ENCODE peak calls at places on chromosome 3, in six cellular contexts. One of them, this sample, is unnamed.

GRCh38 chr3:13011369-13012227 is 61.6 kb downstream of the IQSEC1 start:
- DNase-seq in HCT116: no peak
- DNase-seq in neural progenitor cell: peak; percentile 49
- DNase-seq in tibial nerve: no peak
- DNase-seq in H7: peak; percentile 69
- DNase-seq in OCI-LY7: peak; percentile 91
- DNase-seq in this sample: peak; percentile 72

GRCh38 chr3:138230525-138230924 is 43.4 kb downstream of the ARMC8 start:
- DNase-seq in HCT116: no peak
- DNase-seq in tibial nerve: no peak
- DNase-seq in OCI-LY7: no peak
- DNase-seq in neural progenitor cell: no peak
- DNase-seq in H7: no peak
- DNase-seq in this sample: peak; percentile 25

GRCh38 chr3:17195192-17195611 is 310.4 kb downstream of the PLCL2 start:
- DNase-seq in HCT116: no peak
- DNase-seq in OCI-LY7: peak; percentile 97
- DNase-seq in tibial nerve: no peak
- DNase-seq in H7: no peak
- DNase-seq in neural progenitor cell: peak; percentile 43
- DNase-seq in this sample: peak; percentile 62

GRCh38 chr3:14203521-14204079 is 25.0 kb downstream of the LSM3 start:
- DNase-seq in H7: peak; percentile 75
- DNase-seq in HCT116: peak; percentile 40
- DNase-seq in neural progenitor cell: peak; percentile 75
- DNase-seq in OCI-LY7: peak; percentile 70
- DNase-seq in tibial nerve: peak; percentile 60
- DNase-seq in this sample: no peak

GRCh38 chr3:29557186-29557585 is 276.3 kb downstream of the RBMS3 start:
- DNase-seq in OCI-LY7: no peak
- DNase-seq in HCT116: no peak
- DNase-seq in tibial nerve: no peak
- DNase-seq in H7: no peak
- DNase-seq in neural progenitor cell: no peak
- DNase-seq in this sample: no peak

GRCh38 chr3:123723527-123724168 is 138.8 kb upstream of the HACD2 start:
- DNase-seq in neural progenitor cell: peak; percentile 88
- DNase-seq in OCI-LY7: peak; percentile 81
- DNase-seq in tibial nerve: peak; percentile 65
- DNase-seq in HCT116: peak; percentile 73
- DNase-seq in H7: peak; percentile 86
- DNase-seq in this sample: peak; percentile 18

GRCh38 chr3:56502738-56503137 is 34.5 kb upstream of the ERC2 start:
- DNase-seq in neural progenitor cell: no peak
- DNase-seq in HCT116: no peak
- DNase-seq in H7: no peak
- DNase-seq in tibial nerve: no peak
- DNase-seq in OCI-LY7: no peak
- DNase-seq in this sample: no peak

GRCh38 chr3:127304121-127304744 is 16.4 kb upstream of the PRR20G start:
- DNase-seq in OCI-LY7: peak; percentile 3
- DNase-seq in neural progenitor cell: peak; percentile 30
- DNase-seq in tibial nerve: no peak
- DNase-seq in HCT116: peak; percentile 92
- DNase-seq in H7: peak; percentile 61
- DNase-seq in this sample: no peak

GRCh38 chr3:116929534-116930222 is 220.1 kb downstream of the TUSC7 start:
- DNase-seq in HCT116: no peak
- DNase-seq in H7: no peak
- DNase-seq in OCI-LY7: no peak
- DNase-seq in neural progenitor cell: no peak
- DNase-seq in tibial nerve: no peak
- DNase-seq in this sample: no peak

GRCh38 chr3:38987456-38987855 is 64.3 kb downstream of the SCN11A start:
- DNase-seq in OCI-LY7: no peak
- DNase-seq in neural progenitor cell: no peak
- DNase-seq in H7: no peak
- DNase-seq in tibial nerve: no peak
- DNase-seq in HCT116: no peak
- DNase-seq in this sample: no peak

GRCh38 chr3:171351676-171352075 is 108.5 kb downstream of the TNIK start:
- DNase-seq in HCT116: peak; percentile 77
- DNase-seq in neural progenitor cell: no peak
- DNase-seq in tibial nerve: no peak
- DNase-seq in OCI-LY7: no peak
- DNase-seq in H7: no peak
- DNase-seq in this sample: no peak

GRCh38 chr3:30644615-30645014 is 38.2 kb downstream of the TGFBR2 start:
- DNase-seq in H7: no peak
- DNase-seq in neural progenitor cell: no peak
- DNase-seq in HCT116: no peak
- DNase-seq in OCI-LY7: peak; percentile 82
- DNase-seq in tibial nerve: peak; percentile 97
- DNase-seq in this sample: peak; percentile 43

GRCh38 chr3:30645077-30645476 is 38.7 kb downstream of the TGFBR2 start:
- DNase-seq in H7: no peak
- DNase-seq in OCI-LY7: no peak
- DNase-seq in HCT116: no peak
- DNase-seq in tibial nerve: no peak
- DNase-seq in neural progenitor cell: no peak
- DNase-seq in this sample: no peak

GRCh38 chr3:30646181-30646876 is 39.9 kb downstream of the TGFBR2 start:
- DNase-seq in HCT116: no peak
- DNase-seq in OCI-LY7: no peak
- DNase-seq in neural progenitor cell: no peak
- DNase-seq in tibial nerve: no peak
- DNase-seq in H7: no peak
- DNase-seq in this sample: no peak

GRCh38 chr3:30648670-30649357 is 42.4 kb downstream of the TGFBR2 start:
- DNase-seq in HCT116: no peak
- DNase-seq in tibial nerve: no peak
- DNase-seq in H7: no peak
- DNase-seq in OCI-LY7: peak; percentile 56
- DNase-seq in neural progenitor cell: no peak
- DNase-seq in this sample: no peak

DNA sequence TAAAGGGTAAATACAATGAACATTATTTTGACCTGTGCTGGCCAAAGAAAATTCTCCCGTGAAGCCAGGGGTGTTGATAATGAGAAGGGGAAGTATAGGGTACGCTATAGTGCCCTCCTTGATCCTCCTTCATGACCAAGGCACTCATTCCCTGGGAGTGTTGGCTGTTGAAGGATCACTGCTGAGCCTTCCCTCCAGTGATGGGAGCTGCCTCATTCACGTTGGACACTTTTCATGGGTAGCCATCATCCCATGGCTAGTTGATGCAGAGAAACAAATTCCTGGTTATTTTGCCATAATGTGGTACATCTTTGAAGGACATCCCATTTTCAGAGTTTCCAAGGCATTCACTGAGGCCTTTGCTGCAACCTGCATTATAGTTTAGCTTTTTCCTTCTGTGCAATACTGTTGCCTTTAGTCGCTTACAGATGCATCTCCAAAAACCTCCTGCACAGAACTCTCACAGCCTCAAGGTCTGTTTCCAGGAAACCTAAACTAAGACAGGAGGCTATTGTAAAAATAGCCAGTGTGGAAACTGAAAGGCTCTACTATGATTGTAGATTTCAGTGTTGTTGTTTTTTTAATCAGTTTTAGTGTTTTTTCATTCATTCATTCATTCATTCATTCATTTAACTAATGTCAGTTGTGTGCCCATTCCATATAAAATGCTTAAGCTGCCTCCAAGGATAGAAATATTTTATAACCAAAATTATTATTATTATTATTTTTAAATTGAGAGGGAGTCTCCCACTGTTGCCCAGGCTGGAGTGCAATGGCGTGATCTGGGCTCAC is 40.8 kb downstream of the TGFBR2 start:
- DNase-seq in H7: no peak
- DNase-seq in OCI-LY7: no peak
- DNase-seq in HCT116: no peak
- DNase-seq in neural progenitor cell: no peak
- DNase-seq in tibial nerve: no peak
- DNase-seq in this sample: no peak
- H3K36me3 ChIP-seq in H7: peaks cover 11% of the 10 kb centered on the region
- H3K36me3 ChIP-seq in OCI-LY7: peaks cover 63% of the 10 kb centered on the region
- H3K36me3 ChIP-seq in HCT116: peaks cover 70% of the 10 kb centered on the region
- H3K36me3 ChIP-seq in neural progenitor cell: no peaks in the 10 kb centered on the region
- H3K36me3 ChIP-seq in tibial nerve: no peaks in the 10 kb centered on the region
- H3K36me3 ChIP-seq in this sample: no peaks in the 10 kb centered on the region

GRCh38 chr3:137020315-137020714 is 62.5 kb downstream of the IL20RB start:
- DNase-seq in H7: peak; percentile 38
- DNase-seq in tibial nerve: no peak
- DNase-seq in HCT116: no peak
- DNase-seq in neural progenitor cell: peak; percentile 29
- DNase-seq in OCI-LY7: no peak
- DNase-seq in this sample: no peak

GRCh38 chr3:137026701-137027100 is 68.9 kb downstream of the IL20RB start:
- DNase-seq in neural progenitor cell: no peak
- DNase-seq in OCI-LY7: no peak
- DNase-seq in HCT116: no peak
- DNase-seq in H7: no peak
- DNase-seq in tibial nerve: no peak
- DNase-seq in this sample: no peak

GRCh38 chr3:137020888-137021287 is 63.1 kb downstream of the IL20RB start:
- DNase-seq in HCT116: no peak
- DNase-seq in OCI-LY7: no peak
- DNase-seq in H7: no peak
- DNase-seq in tibial nerve: no peak
- DNase-seq in neural progenitor cell: no peak
- DNase-seq in this sample: no peak

DNA sequence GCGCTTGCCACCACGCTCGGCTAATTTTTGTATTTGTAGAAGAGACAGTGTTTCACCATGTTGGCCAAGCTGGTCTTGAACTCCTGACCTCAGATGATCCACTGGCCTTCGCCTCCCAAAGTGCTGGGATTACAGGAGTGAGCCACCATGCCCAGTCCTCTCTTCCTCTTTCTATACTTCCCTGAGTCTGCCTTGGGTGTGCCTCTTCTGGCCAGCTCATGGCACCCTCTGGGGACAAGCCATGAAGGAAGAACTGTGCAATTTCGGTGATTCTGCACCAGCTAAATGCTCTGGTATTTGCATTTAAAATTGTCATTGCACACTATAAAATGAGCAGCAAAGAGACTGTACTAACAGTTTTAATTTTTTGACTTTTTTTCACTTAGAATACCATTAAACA is 66.6 kb downstream of the IL20RB start:
- DNase-seq in tibial nerve: no peak
- DNase-seq in OCI-LY7: no peak
- DNase-seq in H7: no peak
- DNase-seq in neural progenitor cell: no peak
- DNase-seq in HCT116: no peak
- DNase-seq in this sample: no peak
- H3K36me3 ChIP-seq in tibial nerve: no peaks in the 10 kb centered on the region
- H3K36me3 ChIP-seq in OCI-LY7: no peaks in the 10 kb centered on the region
- H3K36me3 ChIP-seq in H7: no peaks in the 10 kb centered on the region
- H3K36me3 ChIP-seq in neural progenitor cell: no peaks in the 10 kb centered on the region
- H3K36me3 ChIP-seq in HCT116: no peaks in the 10 kb centered on the region
- H3K36me3 ChIP-seq in this sample: no peaks in the 10 kb centered on the region

DNA sequence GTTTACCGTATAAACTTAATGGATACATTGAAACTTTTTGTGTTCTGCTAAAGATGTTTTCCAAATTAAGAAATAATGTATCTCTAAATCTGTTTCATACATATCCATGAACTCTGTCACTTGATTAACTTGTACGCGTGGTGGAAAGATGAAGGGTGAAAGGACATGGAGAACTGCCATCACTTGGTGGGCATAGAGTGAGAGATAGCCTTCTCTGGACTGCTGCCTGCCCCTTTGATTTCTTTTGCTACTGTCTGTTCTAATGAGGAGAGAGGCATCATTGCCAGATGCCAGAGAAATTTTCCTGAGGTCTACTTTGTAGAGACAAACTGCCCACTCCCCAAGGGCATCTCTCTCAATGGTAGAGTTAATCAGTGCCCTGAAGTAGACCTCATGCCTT is 120.5 kb downstream of the SLMAP start:
- DNase-seq in OCI-LY7: no peak
- DNase-seq in H7: no peak
- DNase-seq in tibial nerve: no peak
- DNase-seq in neural progenitor cell: no peak
- DNase-seq in HCT116: no peak
- DNase-seq in this sample: no peak
- H3K36me3 ChIP-seq in OCI-LY7: peaks cover 16% of the 10 kb centered on the region
- H3K36me3 ChIP-seq in H7: no peaks in the 10 kb centered on the region
- H3K36me3 ChIP-seq in tibial nerve: no peaks in the 10 kb centered on the region
- H3K36me3 ChIP-seq in neural progenitor cell: no peaks in the 10 kb centered on the region
- H3K36me3 ChIP-seq in HCT116: no peaks in the 10 kb centered on the region
- H3K36me3 ChIP-seq in this sample: no peaks in the 10 kb centered on the region

GRCh38 chr3:9696480-9697220 is 7.0 kb upstream of the CPNE9 start:
- DNase-seq in H7: no peak
- DNase-seq in HCT116: no peak
- DNase-seq in tibial nerve: no peak
- DNase-seq in neural progenitor cell: no peak
- DNase-seq in OCI-LY7: no peak
- DNase-seq in this sample: no peak
- H3K36me3 ChIP-seq in H7: peaks cover 5% of the 10 kb centered on the region
- H3K36me3 ChIP-seq in HCT116: no peaks in the 10 kb centered on the region
- H3K36me3 ChIP-seq in tibial nerve: peaks cover 30% of the 10 kb centered on the region
- H3K36me3 ChIP-seq in neural progenitor cell: no peaks in the 10 kb centered on the region
- H3K36me3 ChIP-seq in OCI-LY7: peaks cover 21% of the 10 kb centered on the region
- H3K36me3 ChIP-seq in this sample: peaks cover 50% of the 10 kb centered on the region

GRCh38 chr3:15707779-15708178 is 90.0 kb downstream of the ANKRD28 start:
- DNase-seq in HCT116: no peak
- DNase-seq in neural progenitor cell: no peak
- DNase-seq in OCI-LY7: no peak
- DNase-seq in H7: no peak
- DNase-seq in tibial nerve: no peak
- DNase-seq in this sample: no peak
- H3K36me3 ChIP-seq in HCT116: peaks cover 12% of the 10 kb centered on the region
- H3K36me3 ChIP-seq in neural progenitor cell: peaks cover 5% of the 10 kb centered on the region
- H3K36me3 ChIP-seq in OCI-LY7: peaks cover 63% of the 10 kb centered on the region
- H3K36me3 ChIP-seq in H7: peaks cover 1% of the 10 kb centered on the region
- H3K36me3 ChIP-seq in tibial nerve: no peaks in the 10 kb centered on the region
- H3K36me3 ChIP-seq in this sample: no peaks in the 10 kb centered on the region

GRCh38 chr3:133643611-133644010 is 18.1 kb downstream of the TOPBP1 start:
- DNase-seq in OCI-LY7: no peak
- DNase-seq in HCT116: no peak
- DNase-seq in tibial nerve: no peak
- DNase-seq in neural progenitor cell: no peak
- DNase-seq in H7: no peak
- DNase-seq in this sample: no peak
- H3K36me3 ChIP-seq in OCI-LY7: peaks cover 98% of the 10 kb centered on the region
- H3K36me3 ChIP-seq in HCT116: peaks cover 66% of the 10 kb centered on the region
- H3K36me3 ChIP-seq in tibial nerve: no peaks in the 10 kb centered on the region
- H3K36me3 ChIP-seq in neural progenitor cell: peaks cover 37% of the 10 kb centered on the region
- H3K36me3 ChIP-seq in H7: peaks cover 12% of the 10 kb centered on the region
- H3K36me3 ChIP-seq in this sample: peaks cover 8% of the 10 kb centered on the region